ENCODE peak calls at places on chromosomes 12 and 14, in six cellular contexts. V, G, S, L, M and Q are unnamed samples.

GRCh38 chr14:38108681-38109080 is 99.0 kb upstream of the SSTR1 start:
- DNase-seq in V (peak; percentile 96), G (no peak), S (no peak), L (no peak), M (peak; percentile 50), Q (no peak)

GRCh38 chr12:119115296-119115905 is 63.3 kb upstream of the HSPB8 start:
- DNase-seq in V (peak; percentile 31), G (peak; percentile 72), S (peak; percentile 66), L (no peak), M (peak; percentile 48), Q (peak; percentile 76)

GRCh38 chr14:88380405-88380804 is 5.1 kb upstream of the SPATA7 start:
- DNase-seq in V (peak; percentile 5), G (no peak), S (no peak), L (no peak), M (no peak), Q (no peak)

GRCh38 chr12:114933428-114934160 is 249.6 kb upstream of the TBX3 start:
- DNase-seq in V (peak; percentile 94), G (no peak), S (no peak), L (no peak), M (peak; percentile 97), Q (peak; percentile 95)

GRCh38 chr12:122757568-122757967 is 4.9 kb downstream of the DENR start:
- DNase-seq in V (no peak), G (no peak), S (no peak), L (no peak), M (no peak), Q (no peak)

GRCh38 chr14:52333108-52333507 is 19.0 kb downstream of the PTGER2 start:
- DNase-seq in V (no peak), G (no peak), S (no peak), L (no peak), M (no peak), Q (no peak)

GRCh38 chr12:52713960-52714886 is 10.9 kb upstream of the KRT77 start:
- DNase-seq in V (no peak), G (peak; percentile 51), S (peak; percentile 75), L (no peak), M (no peak), Q (no peak)

GRCh38 chr14:103141117-103141796 is 18.0 kb downstream of the TNFAIP2 start:
- DNase-seq in V (peak; percentile 38), G (no peak), S (peak; percentile 86), L (peak; percentile 65), M (no peak), Q (peak; percentile 72)

GRCh38 chr14:34461334-34462131 is 507 bp downstream of the SPTSSA start:
- DNase-seq in V (peak; percentile 52), G (peak; percentile 58), S (peak; percentile 68), L (no peak), M (peak; percentile 73), Q (peak; percentile 64)

GRCh38 chr12:75820848-75821578 is 210.6 kb downstream of the PHLDA1 start:
- DNase-seq in V (peak; percentile 97), G (no peak), S (no peak), L (no peak), M (no peak), Q (peak; percentile 64)

GRCh38 chr14:24576178-24576577 is at the start of gene CTSG:
- DNase-seq in V (no peak), G (no peak), S (no peak), L (no peak), M (no peak), Q (no peak)

GRCh38 chr12:104316936-104317335 is 13.4 kb downstream of the EID3 start:
- DNase-seq in V (no peak), G (no peak), S (no peak), L (no peak), M (no peak), Q (no peak)

GRCh38 chr14:56810341-56810740 is at the start of gene OTX2:
- DNase-seq in V (no peak), G (no peak), S (no peak), L (no peak), M (no peak), Q (no peak)

GRCh38 chr12:119911147-119911546 is 34.0 kb upstream of the CIT start:
- DNase-seq in V (peak; percentile 95), G (no peak), S (no peak), L (no peak), M (no peak), Q (no peak)

GRCh38 chr12:59459966-59460365 is 135.9 kb upstream of the SLC16A7 start:
- DNase-seq in V (peak; percentile 28), G (no peak), S (no peak), L (no peak), M (no peak), Q (no peak)

GRCh38 chr14:34345718-34346465 is 116.1 kb downstream of the SPTSSA start:
- DNase-seq in V (no peak), G (no peak), S (no peak), L (no peak), M (no peak), Q (no peak)

GRCh38 chr14:103206023-103206481 is 82.8 kb downstream of the TNFAIP2 start:
- DNase-seq in V (no peak), G (no peak), S (no peak), L (no peak), M (no peak), Q (no peak)

GRCh38 chr14:69003626-69004025 is 24.5 kb upstream of the ACTN1 start:
- DNase-seq in V (no peak), G (no peak), S (no peak), L (no peak), M (no peak), Q (no peak)

DNA sequence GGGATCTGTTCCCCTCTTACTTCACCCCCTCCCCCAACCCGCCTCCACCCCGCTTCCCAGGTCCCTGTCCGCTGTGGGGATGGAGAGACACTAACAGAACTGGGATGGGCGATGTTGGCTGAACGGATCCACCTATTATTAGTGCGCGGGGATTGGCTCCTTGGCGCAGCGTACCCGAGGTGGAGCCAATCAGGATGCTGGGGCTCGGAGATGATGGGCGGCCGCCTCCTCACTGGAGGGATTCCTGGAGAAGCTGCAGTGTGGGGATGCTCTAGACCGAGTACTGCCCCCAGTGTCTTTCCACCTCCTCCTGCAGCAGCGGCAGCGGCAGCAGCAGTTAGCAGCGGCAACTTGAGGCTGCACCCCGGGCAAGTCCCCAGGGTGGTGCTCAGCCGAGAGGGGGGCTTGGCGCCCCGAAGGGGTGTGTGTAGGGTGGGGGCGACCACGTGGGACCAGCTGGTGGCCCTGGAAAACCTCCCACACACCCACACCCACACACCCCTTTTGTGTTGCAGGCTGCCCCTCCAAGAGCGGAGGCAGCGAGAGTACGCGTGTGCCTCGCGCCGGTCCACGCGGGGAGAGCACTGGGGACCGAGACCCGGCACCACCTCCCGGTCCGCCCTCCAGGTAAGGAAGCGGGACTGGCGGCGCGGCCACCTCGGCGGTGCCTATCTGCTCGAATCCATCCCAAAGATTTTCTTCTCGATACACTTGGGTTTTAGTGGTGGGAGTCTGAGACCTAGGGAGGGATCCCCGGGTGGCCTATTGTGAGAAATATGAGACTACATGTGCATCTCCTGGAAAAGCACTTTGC is at the start of gene SYT1:
- DNase-seq in V (peak; percentile 85), G (peak; percentile 85), S (peak; percentile 98), L (no peak), M (peak; percentile 91), Q (no peak)
- H4K91ac ChIP-seq in V (peak within 1 kb of the TSS; percentile 36), G (no peak within 1 kb of the TSS), S (no peak within 1 kb of the TSS), L (peak within 1 kb of the TSS; percentile 78), M (no peak within 1 kb of the TSS), Q (no peak within 1 kb of the TSS)

GRCh38 chr14:64439141-64439540 is 26.2 kb upstream of the AKAP5 start:
- DNase-seq in V (no peak), G (no peak), S (no peak), L (no peak), M (no peak), Q (peak; percentile 51)

GRCh38 chr14:64438181-64438839 is 27.0 kb upstream of the AKAP5 start:
- DNase-seq in V (peak; percentile 87), G (no peak), S (no peak), L (no peak), M (peak; percentile 77), Q (peak; percentile 93)

GRCh38 chr14:64444140-64444539 is 21.2 kb upstream of the AKAP5 start:
- DNase-seq in V (no peak), G (no peak), S (no peak), L (no peak), M (no peak), Q (no peak)

GRCh38 chr14:64442300-64442988 is 22.9 kb upstream of the AKAP5 start:
- DNase-seq in V (no peak), G (no peak), S (no peak), L (no peak), M (no peak), Q (no peak)

GRCh38 chr14:64440494-64440893 is 24.8 kb upstream of the AKAP5 start:
- DNase-seq in V (peak; percentile 36), G (no peak), S (no peak), L (no peak), M (no peak), Q (no peak)
- H4K91ac ChIP-seq in V (no peak overlapping the region), G (no peak overlapping the region), S (no peak overlapping the region), L (no peak overlapping the region), M (no peak overlapping the region), Q (no peak overlapping the region)

GRCh38 chr12:55940065-55940732 is 9.2 kb downstream of the DGKA start:
- DNase-seq in V (peak; percentile 81), G (peak; percentile 84), S (peak; percentile 97), L (peak; percentile 83), M (peak; percentile 86), Q (peak; percentile 90)

GRCh38 chr12:55938826-55939501 is 8.0 kb downstream of the DGKA start:
- DNase-seq in V (no peak), G (no peak), S (no peak), L (no peak), M (no peak), Q (no peak)

GRCh38 chr12:55942055-55942454 is 11.1 kb downstream of the DGKA start:
- DNase-seq in V (no peak), G (no peak), S (no peak), L (no peak), M (no peak), Q (no peak)

GRCh38 chr12:55946553-55946952 is 15.6 kb downstream of the DGKA start:
- DNase-seq in V (no peak), G (no peak), S (no peak), L (no peak), M (no peak), Q (no peak)

DNA sequence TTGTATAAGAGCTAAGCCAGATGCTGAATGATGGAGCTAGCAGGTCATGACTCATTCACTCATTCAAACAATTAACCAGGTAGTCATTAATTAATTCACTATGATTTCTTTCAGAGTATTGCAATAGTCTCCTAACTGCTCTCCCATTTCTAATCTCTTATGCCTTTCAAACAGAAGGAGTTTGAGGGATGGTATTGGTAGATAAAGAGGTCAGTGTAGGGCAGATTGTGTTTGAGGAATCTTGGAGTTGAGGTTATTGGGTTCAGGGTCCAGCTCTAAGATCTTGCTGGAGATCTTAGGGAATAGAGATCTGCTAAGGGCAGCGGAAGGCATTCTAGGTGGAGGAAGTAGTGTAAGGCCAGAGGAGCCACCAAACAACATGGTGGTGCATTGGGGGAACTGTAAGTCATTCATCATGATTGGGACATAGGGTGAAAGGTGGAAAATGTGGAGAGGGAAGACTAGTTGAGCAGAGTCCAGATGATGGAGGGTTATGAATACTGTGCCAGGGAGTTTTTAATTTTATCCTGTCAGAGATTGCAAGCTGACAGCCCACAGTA is 11.7 kb downstream of the DGKA start:
- DNase-seq in V (no peak), G (no peak), S (no peak), L (no peak), M (no peak), Q (no peak)
- H4K91ac ChIP-seq in V (no peak overlapping the region), G (no peak overlapping the region), S (no peak overlapping the region), L (no peak overlapping the region), M (no peak overlapping the region), Q (no peak overlapping the region)

DNA sequence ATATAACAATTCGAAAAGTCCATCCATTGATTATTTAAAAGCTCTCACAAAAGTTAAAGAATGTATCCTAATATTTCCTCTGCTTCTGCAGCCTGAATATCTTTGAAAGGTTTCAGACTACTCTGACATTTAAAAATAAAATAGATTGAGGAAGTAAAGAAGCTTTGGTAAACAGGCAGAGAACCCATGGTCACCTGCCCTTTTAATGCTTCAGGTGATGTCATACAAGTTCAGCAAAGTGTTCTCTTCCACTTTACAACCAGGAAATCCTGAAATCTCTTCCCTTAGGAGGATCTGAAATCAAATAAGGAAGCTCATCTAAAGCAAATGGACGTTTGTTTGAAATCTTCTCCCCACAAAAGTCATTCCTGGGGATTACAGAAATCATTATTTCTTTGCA is 322.4 kb downstream of the PDZRN4 start:
- DNase-seq in V (no peak), G (no peak), S (no peak), L (no peak), M (no peak), Q (no peak)
- H4K91ac ChIP-seq in V (no peak overlapping the region), G (no peak overlapping the region), S (no peak overlapping the region), L (no peak overlapping the region), M (no peak overlapping the region), Q (no peak overlapping the region)